ENCODE peak calls at places on chromosomes 7 and 10, in four cellular contexts. R, E, B and Y are unnamed samples.

GRCh38 chr7:69677905-69678793 is 79.9 kb downstream of the AUTS2 start:
- DNase-seq in R (no peak), E (no peak), B (no peak), Y (no peak)

GRCh38 chr10:129765664-129766550 is 198.2 kb downstream of the EBF3 start:
- DNase-seq in R (no peak), E (no peak), B (no peak), Y (no peak)

GRCh38 chr7:108002726-108003590 is at the start of gene LAMB1:
- DNase-seq in R (no peak), E (peak; percentile 84), B (no peak), Y (no peak)

GRCh38 chr7:91603707-91604106 is 276.8 kb downstream of the MTERF1 start:
- DNase-seq in R (no peak), E (no peak), B (no peak), Y (no peak)

GRCh38 chr7:3194501-3195141 is 106.4 kb upstream of the SDK1 start:
- DNase-seq in R (peak; percentile 85), E (peak; percentile 96), B (no peak), Y (no peak)

GRCh38 chr10:5617521-5617920 is 48.9 kb downstream of the ASB13 start:
- DNase-seq in R (no peak), E (no peak), B (no peak), Y (no peak)

GRCh38 chr7:41316410-41316809 is 386.5 kb downstream of the INHBA start:
- DNase-seq in R (no peak), E (peak; percentile 30), B (no peak), Y (no peak)

GRCh38 chr10:119333146-119333792 is 125.9 kb downstream of the GRK5 start:
- DNase-seq in R (peak; percentile 27), E (peak; percentile 59), B (no peak), Y (no peak)

GRCh38 chr7:156781972-156782371 is 111.0 kb downstream of the LMBR1 start:
- DNase-seq in R (no peak), E (no peak), B (no peak), Y (no peak)

GRCh38 chr7:92767427-92767826 is 68.9 kb downstream of the CDK6 start:
- DNase-seq in R (no peak), E (peak; percentile 74), B (no peak), Y (no peak)

GRCh38 chr10:78319371-78319770 is 285.7 kb downstream of the RPS24 start:
- DNase-seq in R (no peak), E (no peak), B (no peak), Y (no peak)

GRCh38 chr10:73967544-73967943 is 30.4 kb upstream of the VCL start:
- DNase-seq in R (no peak), E (no peak), B (no peak), Y (no peak)

GRCh38 chr7:82345886-82346285 is 97.7 kb downstream of the CACNA2D1 start:
- DNase-seq in R (no peak), E (no peak), B (no peak), Y (no peak)

GRCh38 chr7:64946772-64947171 is 43.7 kb downstream of the ZNF273 start:
- DNase-seq in R (no peak), E (peak; percentile 4), B (no peak), Y (no peak)

GRCh38 chr7:27196287-27196739 is 3.6 kb downstream of the HOXA13 start:
- DNase-seq in R (no peak), E (peak; percentile 52), B (no peak), Y (peak; percentile 82)

GRCh38 chr10:89940076-89940475 is 238.7 kb downstream of the KIF20B start:
- DNase-seq in R (no peak), E (no peak), B (no peak), Y (no peak)

GRCh38 chr7:44769381-44770209 is 20.9 kb downstream of the ZMIZ2 start:
- DNase-seq in R (no peak), E (peak; percentile 67), B (no peak), Y (peak; percentile 87)

GRCh38 chr10:93006435-93007039 is 54.1 kb upstream of the CYP26C1 start:
- DNase-seq in R (peak; percentile 43), E (peak; percentile 52), B (no peak), Y (peak; percentile 35)

GRCh38 chr7:152423991-152424347 is 11.8 kb downstream of the KMT2C start:
- DNase-seq in R (no peak), E (no peak), B (no peak), Y (no peak)

GRCh38 chr10:102132193-102132562 is 662 bp upstream of the PPRC1 start:
- DNase-seq in R (no peak), E (no peak), B (no peak), Y (no peak)

DNA sequence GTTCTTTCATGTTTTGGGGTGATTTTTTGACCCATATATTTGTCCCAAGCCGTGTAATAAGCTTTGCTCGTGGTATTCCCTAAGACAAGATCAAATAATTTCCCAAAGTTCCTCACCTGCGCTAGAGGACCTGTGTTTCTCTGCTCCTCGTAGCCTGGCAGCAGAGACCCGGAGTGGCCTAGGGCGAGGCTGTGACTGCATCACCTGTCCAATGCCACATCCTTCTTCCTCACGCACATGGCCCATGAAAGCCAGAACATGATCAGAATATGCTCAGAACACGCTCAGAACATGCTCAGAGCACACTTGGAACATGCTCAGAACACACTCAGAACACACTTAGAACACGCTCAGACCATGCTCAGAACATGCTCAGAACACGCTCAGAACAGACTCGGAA is 23.8 kb downstream of the EN2 start:
- DNase-seq in R (no peak), E (no peak), B (no peak), Y (no peak)
- H3K4me3 ChIP-seq in R (no peak overlapping the region), E (no peak overlapping the region), B (no peak overlapping the region), Y (no peak overlapping the region)

GRCh38 chr10:103154464-103155299 is 38.4 kb downstream of the NT5C2 start:
- DNase-seq in R (no peak), E (peak; percentile 64), B (no peak), Y (no peak)

GRCh38 chr10:103153765-103154197 is 39.3 kb downstream of the NT5C2 start:
- DNase-seq in R (no peak), E (peak; percentile 51), B (no peak), Y (no peak)

GRCh38 chr10:103149991-103150622 is 43.0 kb downstream of the NT5C2 start:
- DNase-seq in R (no peak), E (peak; percentile 8), B (no peak), Y (no peak)

GRCh38 chr10:103155485-103156085 is 37.5 kb downstream of the NT5C2 start:
- DNase-seq in R (no peak), E (no peak), B (no peak), Y (no peak)

GRCh38 chr10:103153302-103153759 is 39.7 kb downstream of the NT5C2 start:
- DNase-seq in R (no peak), E (peak; percentile 25), B (no peak), Y (no peak)
- H3K4me3 ChIP-seq in R (peak overlapping the region; percentile 38), E (peak overlapping the region; percentile 40), B (no peak overlapping the region), Y (no peak overlapping the region)

GRCh38 chr7:102222445-102222844 is 64.2 kb upstream of the SH2B2 start:
- DNase-seq in R (no peak), E (peak; percentile 88), B (no peak), Y (no peak)

GRCh38 chr7:102221961-102222360 is 64.7 kb upstream of the SH2B2 start:
- DNase-seq in R (no peak), E (no peak), B (no peak), Y (no peak)

GRCh38 chr7:102220229-102220850 is 66.3 kb upstream of the SH2B2 start:
- DNase-seq in R (no peak), E (no peak), B (no peak), Y (no peak)

GRCh38 chr7:102223175-102223574 is 63.5 kb upstream of the SH2B2 start:
- DNase-seq in R (no peak), E (no peak), B (no peak), Y (no peak)

GRCh38 chr7:102220929-102221850 is 65.5 kb upstream of the SH2B2 start:
- DNase-seq in R (no peak), E (peak; percentile 82), B (no peak), Y (no peak)
- H3K4me3 ChIP-seq in R (no peak overlapping the region), E (peak overlapping the region; percentile 7), B (no peak overlapping the region), Y (no peak overlapping the region)

DNA sequence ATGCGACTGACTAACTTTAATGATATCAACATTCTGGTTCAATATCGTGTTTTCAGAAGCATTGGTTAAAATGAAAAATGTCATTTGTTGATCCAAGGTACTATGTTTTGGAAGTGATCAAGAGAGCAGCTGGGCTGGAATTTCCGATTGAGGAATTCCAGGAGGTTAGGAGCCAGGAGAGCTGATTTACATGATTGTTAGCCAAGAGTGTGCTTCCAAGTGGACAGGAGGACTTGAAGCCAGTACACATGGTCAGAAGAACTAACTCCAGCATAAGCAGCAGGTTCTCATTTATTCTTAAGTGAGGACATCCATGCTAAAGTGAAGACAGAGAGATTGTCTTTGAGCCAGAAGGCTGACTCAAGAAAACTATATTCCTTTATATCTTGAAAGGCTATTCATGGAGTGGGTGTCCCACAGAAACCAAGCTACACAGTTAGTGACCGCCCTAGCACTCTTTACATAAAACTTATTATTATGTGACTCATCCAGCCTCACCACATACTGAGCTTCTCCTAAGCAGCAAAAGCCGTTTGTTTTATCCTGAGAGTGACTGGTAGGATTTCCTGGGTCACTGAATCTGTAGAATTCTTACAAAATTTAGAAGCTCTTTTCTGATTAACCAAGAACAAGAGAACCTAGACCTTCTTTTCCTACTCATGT is 56.7 kb upstream of the SEMA3A start:
- DNase-seq in R (peak; percentile 69), E (peak; percentile 95), B (peak; percentile 76), Y (no peak)
- H3K4me3 ChIP-seq in R (no peak overlapping the region), E (no peak overlapping the region), B (no peak overlapping the region), Y (no peak overlapping the region)

DNA sequence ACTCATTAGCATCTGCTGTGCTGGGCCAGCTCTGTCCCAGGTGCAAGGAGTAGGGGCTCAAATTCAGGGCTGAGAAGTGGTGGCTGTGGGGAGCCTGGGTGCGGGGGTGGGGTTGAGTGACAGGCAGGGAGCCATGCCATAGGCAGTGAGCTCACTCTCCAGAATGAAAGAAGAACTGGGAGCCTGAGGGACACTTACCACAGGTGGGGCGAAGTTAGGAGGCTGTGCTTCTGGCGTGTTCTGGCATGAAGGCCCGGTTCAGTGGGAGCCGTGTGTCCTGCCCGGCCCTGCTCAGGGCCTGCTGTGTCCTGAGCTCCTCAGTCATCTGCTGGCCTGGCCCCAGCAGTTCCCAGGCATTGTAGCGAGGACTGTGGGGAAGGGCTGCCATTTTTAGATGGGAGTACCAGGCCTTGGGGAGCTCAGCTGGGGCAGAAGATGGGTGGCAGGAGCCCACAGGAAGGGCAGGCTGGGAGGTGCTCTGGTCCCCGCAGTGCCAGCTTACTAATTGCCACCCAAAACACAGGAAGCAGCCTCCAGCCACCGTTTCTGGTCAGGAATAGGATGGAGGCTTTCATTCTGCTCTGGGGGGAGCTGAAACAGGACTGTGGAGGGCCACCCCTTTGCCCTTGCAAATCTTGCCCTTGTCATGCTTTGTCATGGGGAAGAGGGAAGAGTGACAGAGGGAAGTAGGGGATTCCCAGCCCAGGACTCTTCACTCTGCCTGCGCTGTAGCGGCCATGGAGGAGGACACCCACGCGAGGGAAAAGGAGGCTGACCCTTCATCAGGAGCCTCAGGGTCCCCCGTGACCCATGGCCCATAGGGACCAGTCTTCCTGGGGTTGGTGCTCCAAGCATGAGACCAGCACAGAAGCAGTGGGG is 62.2 kb downstream of the MKI67 start:
- DNase-seq in R (no peak), E (peak; percentile 11), B (no peak), Y (peak; percentile 37)
- H3K4me3 ChIP-seq in R (no peak overlapping the region), E (no peak overlapping the region), B (no peak overlapping the region), Y (no peak overlapping the region)

GRCh38 chr7:7761974-7762769 is 43.8 kb upstream of the RPA3 start:
- DNase-seq in R (no peak), E (peak; percentile 32), B (no peak), Y (peak; percentile 62)
- H3K4me3 ChIP-seq in R (no peak overlapping the region), E (peak overlapping the region; percentile 72), B (peak overlapping the region; percentile 36), Y (peak overlapping the region; percentile 49)